ENCODE peak calls at places on chromosomes 16 and 17, in four cellular contexts. One of them, this sample, is unnamed.

GRCh38 chr17:39001703-39002637 is 34.8 kb upstream of the FBXO47 start:
- DNase-seq in left ventricle myocardium inferior: peak; percentile 85
- DNase-seq in suprapubic skin: peak; percentile 95
- DNase-seq in breast epithelium: peak; percentile 59
- DNase-seq in this sample: peak; percentile 93

GRCh38 chr17:21213491-21214014 is 408 bp downstream of the TMEM11 start:
- DNase-seq in left ventricle myocardium inferior: no peak
- DNase-seq in suprapubic skin: no peak
- DNase-seq in breast epithelium: no peak
- DNase-seq in this sample: no peak

GRCh38 chr17:45320931-45321461 is 4.2 kb upstream of the MAP3K14 start:
- DNase-seq in left ventricle myocardium inferior: no peak
- DNase-seq in suprapubic skin: no peak
- DNase-seq in breast epithelium: no peak
- DNase-seq in this sample: no peak

GRCh38 chr17:7438050-7438614 is 1.2 kb upstream of the FGF11 start:
- DNase-seq in left ventricle myocardium inferior: peak; percentile 78
- DNase-seq in suprapubic skin: peak; percentile 82
- DNase-seq in breast epithelium: peak; percentile 73
- DNase-seq in this sample: peak; percentile 91

GRCh38 chr16:15509593-15510520 is 75.5 kb downstream of the BMERB1 start:
- DNase-seq in left ventricle myocardium inferior: no peak
- DNase-seq in suprapubic skin: no peak
- DNase-seq in breast epithelium: no peak
- DNase-seq in this sample: no peak

GRCh38 chr17:3771140-3771539 is 29.8 kb downstream of the ITGAE start:
- DNase-seq in left ventricle myocardium inferior: no peak
- DNase-seq in suprapubic skin: no peak
- DNase-seq in breast epithelium: no peak
- DNase-seq in this sample: no peak

GRCh38 chr17:67246398-67246647 is 1.3 kb upstream of the HELZ start:
- DNase-seq in left ventricle myocardium inferior: no peak
- DNase-seq in suprapubic skin: no peak
- DNase-seq in breast epithelium: no peak
- DNase-seq in this sample: no peak

GRCh38 chr17:40345161-40346034 is 19.1 kb downstream of the GJD3 start:
- DNase-seq in left ventricle myocardium inferior: peak; percentile 84
- DNase-seq in suprapubic skin: no peak
- DNase-seq in breast epithelium: no peak
- DNase-seq in this sample: peak; percentile 88

GRCh38 chr17:66920426-66920825 is 44.1 kb upstream of the CACNG4 start:
- DNase-seq in left ventricle myocardium inferior: no peak
- DNase-seq in suprapubic skin: no peak
- DNase-seq in breast epithelium: no peak
- DNase-seq in this sample: no peak

GRCh38 chr17:2909164-2909852 is 113.1 kb downstream of the RAP1GAP2 start:
- DNase-seq in left ventricle myocardium inferior: no peak
- DNase-seq in suprapubic skin: no peak
- DNase-seq in breast epithelium: no peak
- DNase-seq in this sample: no peak

GRCh38 chr17:51128089-51128488 is 7.4 kb upstream of the SPAG9 start:
- DNase-seq in left ventricle myocardium inferior: no peak
- DNase-seq in suprapubic skin: no peak
- DNase-seq in breast epithelium: no peak
- DNase-seq in this sample: peak; percentile 11

GRCh38 chr16:61730997-61731396 is 305.2 kb downstream of the CDH8 start:
- DNase-seq in left ventricle myocardium inferior: no peak
- DNase-seq in suprapubic skin: no peak
- DNase-seq in breast epithelium: no peak
- DNase-seq in this sample: no peak

GRCh38 chr16:3876695-3877094 is 3.8 kb downstream of the CREBBP start:
- DNase-seq in left ventricle myocardium inferior: no peak
- DNase-seq in suprapubic skin: no peak
- DNase-seq in breast epithelium: no peak
- DNase-seq in this sample: no peak

GRCh38 chr17:78499715-78500540 is 77.3 kb downstream of the DNAH17 start:
- DNase-seq in left ventricle myocardium inferior: no peak
- DNase-seq in suprapubic skin: no peak
- DNase-seq in breast epithelium: no peak
- DNase-seq in this sample: no peak

GRCh38 chr16:1119129-1119528 is 23.1 kb upstream of the C1QTNF8 start:
- DNase-seq in left ventricle myocardium inferior: no peak
- DNase-seq in suprapubic skin: no peak
- DNase-seq in breast epithelium: no peak
- DNase-seq in this sample: no peak

GRCh38 chr17:52048503-52048902 is 110.0 kb downstream of the CA10 start:
- DNase-seq in left ventricle myocardium inferior: no peak
- DNase-seq in suprapubic skin: no peak
- DNase-seq in breast epithelium: no peak
- DNase-seq in this sample: no peak

GRCh38 chr17:21194210-21194609 is 19.8 kb downstream of the TMEM11 start:
- DNase-seq in left ventricle myocardium inferior: no peak
- DNase-seq in suprapubic skin: no peak
- DNase-seq in breast epithelium: no peak
- DNase-seq in this sample: no peak

GRCh38 chr17:33647976-33648375 is 354.9 kb upstream of the ASIC2 start:
- DNase-seq in left ventricle myocardium inferior: no peak
- DNase-seq in suprapubic skin: no peak
- DNase-seq in breast epithelium: no peak
- DNase-seq in this sample: no peak

GRCh38 chr17:81166033-81166472 is at the start of gene AATK:
- DNase-seq in left ventricle myocardium inferior: no peak
- DNase-seq in suprapubic skin: no peak
- DNase-seq in breast epithelium: no peak
- DNase-seq in this sample: no peak
- H3K4me3 ChIP-seq in left ventricle myocardium inferior: peak within 1 kb of the TSS; percentile 67
- H3K4me3 ChIP-seq in suprapubic skin: peak within 1 kb of the TSS; percentile 42
- H3K4me3 ChIP-seq in breast epithelium: peak within 1 kb of the TSS; percentile 23
- H3K4me3 ChIP-seq in this sample: peak within 1 kb of the TSS; percentile 44

GRCh38 chr16:89722392-89723278 is 1.3 kb downstream of the ZNF276 start:
- DNase-seq in left ventricle myocardium inferior: peak; percentile 82
- DNase-seq in suprapubic skin: peak; percentile 87
- DNase-seq in breast epithelium: peak; percentile 66
- DNase-seq in this sample: peak; percentile 86

GRCh38 chr16:89721644-89722391 is 481 bp downstream of the ZNF276 start:
- DNase-seq in left ventricle myocardium inferior: peak; percentile 69
- DNase-seq in suprapubic skin: no peak
- DNase-seq in breast epithelium: no peak
- DNase-seq in this sample: peak; percentile 90

GRCh38 chr16:89720520-89720858 is 209 bp downstream of the VPS9D1 start:
- DNase-seq in left ventricle myocardium inferior: peak; percentile 62
- DNase-seq in suprapubic skin: no peak
- DNase-seq in breast epithelium: no peak
- DNase-seq in this sample: peak; percentile 65

GRCh38 chr16:89720859-89721643 is at the start of the genes VPS9D1 and ZNF276:
- DNase-seq in left ventricle myocardium inferior: peak; percentile 89
- DNase-seq in suprapubic skin: peak; percentile 86
- DNase-seq in breast epithelium: peak; percentile 78
- DNase-seq in this sample: peak; percentile 89

GRCh38 chr16:89723279-89724250 is 2.2 kb downstream of the ZNF276 start:
- DNase-seq in left ventricle myocardium inferior: peak; percentile 62
- DNase-seq in suprapubic skin: no peak
- DNase-seq in breast epithelium: no peak
- DNase-seq in this sample: peak; percentile 65
- H3K4me3 ChIP-seq in left ventricle myocardium inferior: peak overlapping the region; percentile 83
- H3K4me3 ChIP-seq in suprapubic skin: peak overlapping the region; percentile 96
- H3K4me3 ChIP-seq in breast epithelium: peak overlapping the region; percentile 91
- H3K4me3 ChIP-seq in this sample: no peak overlapping the region

DNA sequence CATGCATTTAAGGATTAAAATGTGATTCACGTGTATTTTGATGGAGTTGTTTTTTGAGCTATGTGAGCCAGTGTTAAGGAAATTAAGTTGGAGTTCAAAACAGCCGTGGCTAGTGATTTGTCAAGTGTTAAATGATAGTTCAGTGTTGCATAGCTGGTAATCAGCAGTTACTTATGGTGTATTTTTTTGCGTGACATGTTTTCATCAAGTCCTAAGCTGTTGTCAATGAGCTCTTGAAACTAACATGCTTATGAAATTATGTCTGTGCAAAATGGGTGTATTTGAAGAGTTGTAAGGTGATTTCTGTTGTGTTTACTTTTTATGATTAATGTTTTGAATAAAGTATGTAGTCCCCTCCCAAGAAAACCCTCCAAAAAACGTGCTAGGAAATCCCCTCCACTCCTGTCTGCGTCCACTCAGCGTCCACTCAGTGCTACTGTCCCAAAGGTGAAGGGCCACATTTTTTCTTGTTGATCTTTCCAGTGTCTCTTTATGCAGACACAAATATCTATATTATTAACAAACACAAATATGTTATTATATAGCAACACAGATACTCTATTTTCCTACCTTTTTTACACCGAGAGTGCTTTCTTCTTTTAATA is 30.0 kb downstream of the USP10 start:
- DNase-seq in left ventricle myocardium inferior: no peak
- DNase-seq in suprapubic skin: no peak
- DNase-seq in breast epithelium: no peak
- DNase-seq in this sample: no peak
- H3K4me3 ChIP-seq in left ventricle myocardium inferior: peak overlapping the region; percentile 26
- H3K4me3 ChIP-seq in suprapubic skin: no peak overlapping the region
- H3K4me3 ChIP-seq in breast epithelium: no peak overlapping the region
- H3K4me3 ChIP-seq in this sample: peak overlapping the region; percentile 31

DNA sequence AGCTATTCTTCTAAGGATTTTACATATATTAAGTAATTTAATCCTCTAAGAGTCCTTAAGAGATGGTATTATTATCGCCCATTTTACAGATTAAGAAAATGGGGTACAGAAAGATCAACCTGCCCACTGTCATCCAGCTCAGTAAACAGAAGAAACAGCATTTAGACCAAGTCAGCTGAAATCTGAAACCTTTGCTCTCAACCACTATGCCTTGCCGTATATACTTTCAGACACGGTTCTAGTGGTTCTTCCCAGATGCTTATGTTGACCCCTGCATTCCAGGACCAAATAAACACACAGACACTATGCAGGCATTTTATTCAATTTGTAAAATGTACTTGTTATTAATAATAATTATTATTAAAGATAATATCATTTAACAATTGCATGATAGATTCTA is 854.8 kb downstream of the KCNJ2 start:
- DNase-seq in left ventricle myocardium inferior: no peak
- DNase-seq in suprapubic skin: no peak
- DNase-seq in breast epithelium: no peak
- DNase-seq in this sample: no peak
- H3K4me3 ChIP-seq in left ventricle myocardium inferior: no peak overlapping the region
- H3K4me3 ChIP-seq in suprapubic skin: no peak overlapping the region
- H3K4me3 ChIP-seq in breast epithelium: no peak overlapping the region
- H3K4me3 ChIP-seq in this sample: no peak overlapping the region

DNA sequence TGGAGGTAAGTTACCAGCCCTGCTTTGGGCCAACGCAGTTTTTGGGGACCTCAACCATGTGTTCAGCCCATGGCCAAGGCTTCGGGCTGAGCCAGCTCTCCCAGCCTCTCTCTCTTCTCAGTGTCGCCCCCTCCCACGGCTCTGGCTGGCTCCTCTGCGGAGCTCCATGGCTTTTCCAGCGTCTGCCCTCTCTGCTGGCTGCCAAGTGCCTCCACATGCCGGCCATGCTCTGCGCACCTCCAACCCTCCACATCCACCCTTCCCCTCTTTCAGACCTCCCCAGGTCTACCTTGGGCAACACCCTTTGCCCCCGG is 23.2 kb downstream of the COTL1 start:
- DNase-seq in left ventricle myocardium inferior: no peak
- DNase-seq in suprapubic skin: no peak
- DNase-seq in breast epithelium: no peak
- DNase-seq in this sample: no peak
- H3K4me3 ChIP-seq in left ventricle myocardium inferior: no peak overlapping the region
- H3K4me3 ChIP-seq in suprapubic skin: no peak overlapping the region
- H3K4me3 ChIP-seq in breast epithelium: no peak overlapping the region
- H3K4me3 ChIP-seq in this sample: no peak overlapping the region

GRCh38 chr16:81842564-81843242 is 63.6 kb downstream of the PLCG2 start:
- DNase-seq in left ventricle myocardium inferior: no peak
- DNase-seq in suprapubic skin: no peak
- DNase-seq in breast epithelium: no peak
- DNase-seq in this sample: no peak

GRCh38 chr16:81843243-81843582 is 64.1 kb downstream of the PLCG2 start:
- DNase-seq in left ventricle myocardium inferior: no peak
- DNase-seq in suprapubic skin: no peak
- DNase-seq in breast epithelium: no peak
- DNase-seq in this sample: no peak

GRCh38 chr16:81838794-81839193 is 59.7 kb downstream of the PLCG2 start:
- DNase-seq in left ventricle myocardium inferior: no peak
- DNase-seq in suprapubic skin: no peak
- DNase-seq in breast epithelium: no peak
- DNase-seq in this sample: no peak

GRCh38 chr16:81837312-81837748 is 58.2 kb downstream of the PLCG2 start:
- DNase-seq in left ventricle myocardium inferior: no peak
- DNase-seq in suprapubic skin: no peak
- DNase-seq in breast epithelium: no peak
- DNase-seq in this sample: no peak

GRCh38 chr16:81841709-81842108 is 62.6 kb downstream of the PLCG2 start:
- DNase-seq in left ventricle myocardium inferior: no peak
- DNase-seq in suprapubic skin: no peak
- DNase-seq in breast epithelium: no peak
- DNase-seq in this sample: no peak
- H3K4me3 ChIP-seq in left ventricle myocardium inferior: no peak overlapping the region
- H3K4me3 ChIP-seq in suprapubic skin: no peak overlapping the region
- H3K4me3 ChIP-seq in breast epithelium: no peak overlapping the region
- H3K4me3 ChIP-seq in this sample: no peak overlapping the region

This sample was measured in heart left ventricle.